ENCODE peak calls at places on chromosome 13, in six cellular contexts. T is H9, A is psoas muscle, K is transverse colon, G is fibroblast of lung, O is GM23338. C is an unnamed sample. For H3K27me3, the result is how much of the 10 kb centered on the place peaks cover.

GRCh38 chr13:20796791-20797513 is 23.2 kb upstream of the EEF1AKMT1 start:
- DNase-seq in O (no peak), T (no peak), G (peak), A (no peak), K (no peak), C (no peak)

GRCh38 chr13:60080871-60081270 is 82.9 kb downstream of the DIAPH3 start:
- DNase-seq in G (no peak), T (no peak), K (no peak), O (no peak), A (no peak), C (no peak)

GRCh38 chr13:108895220-108895704 is 265.9 kb downstream of the MYO16 start:
- DNase-seq in K (no peak), O (peak), T (no peak), G (peak), A (no peak), C (no peak)

GRCh38 chr13:74132768-74133656 is 1.2 kb downstream of the KLF12 start:
- DNase-seq in O (peak), K (peak), T (peak), A (peak), G (peak), C (no peak)

GRCh38 chr13:75226755-75227435 is 255.1 kb downstream of the TBC1D4 start:
- DNase-seq in A (no peak), K (no peak), O (no peak), G (peak), T (no peak), C (no peak)

GRCh38 chr13:108328848-108329247 is 59.3 kb downstream of the TNFSF13B start:
- DNase-seq in K (no peak), T (no peak), A (no peak), O (no peak), G (no peak), C (no peak)

GRCh38 chr13:45200701-45201230 is at the start of gene KCTD4:
- DNase-seq in K (no peak), A (no peak), T (no peak), O (no peak), G (no peak), C (no peak)

GRCh38 chr13:39452834-39453233 is 150.2 kb downstream of the LHFPL6 start:
- DNase-seq in T (no peak), A (no peak), O (no peak), K (no peak), G (no peak), C (no peak)

GRCh38 chr13:100340865-100341264 is 247.7 kb downstream of the GGACT start:
- DNase-seq in O (no peak), G (no peak), K (no peak), T (no peak), A (no peak), C (no peak)

GRCh38 chr13:44317752-44318550 is 55.7 kb upstream of the SERP2 start:
- DNase-seq in G (peak), O (no peak), A (no peak), T (no peak), K (no peak), C (no peak)

GRCh38 chr13:20090349-20090748 is 70.5 kb downstream of the GJA3 start:
- DNase-seq in G (peak), O (no peak), T (no peak), A (no peak), K (no peak), C (no peak)

GRCh38 chr13:28819748-28820098 is 416 bp upstream of the MTUS2 start:
- DNase-seq in K (peak), O (peak), A (no peak), G (peak), T (peak), C (no peak)

GRCh38 chr13:28822161-28822560 is 2.0 kb downstream of the MTUS2 start:
- DNase-seq in T (no peak), A (no peak), K (no peak), G (no peak), O (no peak), C (no peak)

GRCh38 chr13:28819046-28819747 is 942 bp upstream of the MTUS2 start:
- DNase-seq in O (peak), A (no peak), K (no peak), G (peak), T (no peak), C (no peak)

GRCh38 chr13:28820099-28821051 is at the start of gene MTUS2:
- DNase-seq in O (peak), K (no peak), A (no peak), T (peak), G (no peak), C (no peak)

DNA sequence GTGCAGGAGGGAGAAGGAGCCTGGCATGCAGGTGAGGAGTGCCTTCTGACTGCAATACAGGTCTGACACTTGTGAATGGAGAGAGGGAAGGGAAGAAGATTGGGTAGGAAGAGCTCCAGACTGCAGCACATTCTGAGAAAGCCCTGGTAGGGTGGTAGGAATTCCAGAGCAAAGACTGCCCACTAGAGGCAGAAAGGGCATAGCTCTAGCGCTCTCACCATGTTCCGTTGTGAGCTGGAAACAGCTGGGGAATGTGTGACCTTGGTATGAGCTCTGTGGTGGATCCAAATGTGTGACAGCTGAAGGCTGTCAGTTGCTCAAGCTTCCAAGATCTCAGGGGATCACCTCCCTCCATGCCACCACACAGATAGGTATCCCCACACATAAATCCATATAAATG is 2.9 kb upstream of the MTUS2 start:
- DNase-seq in O (peak), T (peak), A (no peak), G (no peak), K (no peak), C (no peak)
- H3K27me3 ChIP-seq in O (under half), T (under half), A (under half), G (under half), K (half or more), C (under half)

GRCh38 chr13:58300224-58300623 is 668.7 kb downstream of the PCDH17 start:
- DNase-seq in G (peak), K (no peak), A (no peak), T (no peak), O (no peak), C (no peak)
- H3K27ac ChIP-seq in G (no peak), K (no peak), A (no peak), T (no peak), O (no peak), C (no peak)

DNA sequence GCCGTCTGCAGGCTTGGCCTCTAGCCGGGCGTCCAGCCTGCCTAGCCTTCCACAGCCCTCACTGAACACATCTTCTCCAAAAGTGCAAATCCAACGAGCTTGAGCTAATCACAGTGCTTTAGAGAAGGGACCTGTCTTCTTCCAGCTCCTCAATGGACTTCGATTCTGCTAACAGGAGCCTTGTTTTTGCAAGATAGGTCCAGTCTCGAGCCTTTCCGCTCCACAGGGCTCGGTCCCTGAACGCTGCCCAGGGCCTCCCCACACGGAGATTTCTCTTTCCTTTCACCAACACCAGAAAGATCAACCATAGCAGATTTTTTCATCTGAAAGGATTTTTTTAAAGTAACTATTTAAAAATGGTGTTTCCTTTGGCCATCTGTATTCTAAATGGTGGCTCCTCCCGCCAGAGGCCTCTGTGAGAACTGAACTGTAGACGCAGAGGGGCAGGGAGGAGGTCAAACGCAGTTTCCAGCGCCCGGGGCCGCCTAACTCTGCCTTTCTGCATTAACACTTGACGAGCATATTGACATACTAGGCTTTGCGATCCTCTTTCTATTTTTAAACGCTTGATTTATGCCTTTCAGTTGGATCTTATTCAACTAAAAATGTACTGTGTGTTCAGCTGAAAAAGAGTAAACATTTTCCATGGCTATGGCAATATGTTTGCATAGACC is 74.5 kb downstream of the SPACA7 start:
- DNase-seq in O (no peak), G (no peak), T (no peak), K (no peak), A (no peak), C (no peak)
- H3K27me3 ChIP-seq in O (under half), G (under half), T (under half), K (under half), A (under half), C (under half)

GRCh38 chr13:110610955-110611595 is 4.3 kb upstream of the NAXD start:
- DNase-seq in G (peak), A (no peak), K (no peak), T (no peak), O (no peak), C (no peak)
- H3K27ac ChIP-seq in G (no peak), A (no peak), K (no peak), T (no peak), O (no peak), C (no peak)

GRCh38 chr13:58858870-58859371 is 1227.4 kb downstream of the PCDH17 start:
- DNase-seq in T (no peak), G (no peak), K (no peak), A (no peak), O (no peak), C (no peak)
- H3K27me3 ChIP-seq in T (under half), G (under half), K (under half), A (under half), O (under half), C (under half)

C was measured in RWPE2.